ENCODE peak calls at places on chromosome 14, in nine cellular contexts. One of them, this sample, is unnamed.

GRCh38 chr14:64540208-64541202 is at the start of gene HSPA2:
- DNase-seq in HCT116: peak; percentile 94
- DNase-seq in SHP77: peak; percentile 96
- DNase-seq in GOT3: peak; percentile 88
- DNase-seq in NCI-H1694: peak; percentile 98
- DNase-seq in HFFc6: peak; percentile 99
- DNase-seq in T47D: peak; percentile 100
- DNase-seq in dermis blood vessel endothelial cell: peak; percentile 99
- DNase-seq in HCEC 1CT: peak; percentile 97
- DNase-seq in this sample: peak; percentile 98

GRCh38 chr14:70086685-70087379 is 101.9 kb downstream of the SLC8A3 start:
- DNase-seq in HFFc6: peak; percentile 7
- DNase-seq in T47D: peak; percentile 66
- DNase-seq in NCI-H1694: peak; percentile 81
- DNase-seq in SHP77: no peak
- DNase-seq in HCT116: peak; percentile 23
- DNase-seq in GOT3: no peak
- DNase-seq in HCEC 1CT: peak; percentile 39
- DNase-seq in dermis blood vessel endothelial cell: peak; percentile 66
- DNase-seq in this sample: peak; percentile 40

GRCh38 chr14:105446971-105447370 is 27.3 kb downstream of the MTA1 start:
- DNase-seq in GOT3: no peak
- DNase-seq in NCI-H1694: no peak
- DNase-seq in HFFc6: no peak
- DNase-seq in HCEC 1CT: no peak
- DNase-seq in T47D: no peak
- DNase-seq in SHP77: no peak
- DNase-seq in dermis blood vessel endothelial cell: no peak
- DNase-seq in HCT116: no peak
- DNase-seq in this sample: no peak

GRCh38 chr14:81990312-81990761 is 456.7 kb upstream of the SEL1L start:
- DNase-seq in T47D: peak; percentile 82
- DNase-seq in SHP77: peak; percentile 41
- DNase-seq in HCT116: peak; percentile 18
- DNase-seq in NCI-H1694: peak; percentile 84
- DNase-seq in HCEC 1CT: peak; percentile 30
- DNase-seq in HFFc6: peak; percentile 22
- DNase-seq in GOT3: no peak
- DNase-seq in dermis blood vessel endothelial cell: peak; percentile 77
- DNase-seq in this sample: peak; percentile 47

GRCh38 chr14:65403231-65403630 is 9.3 kb upstream of the FUT8 start:
- DNase-seq in SHP77: no peak
- DNase-seq in GOT3: no peak
- DNase-seq in T47D: no peak
- DNase-seq in dermis blood vessel endothelial cell: no peak
- DNase-seq in HFFc6: peak; percentile 67
- DNase-seq in HCT116: no peak
- DNase-seq in HCEC 1CT: peak; percentile 72
- DNase-seq in NCI-H1694: no peak
- DNase-seq in this sample: no peak

GRCh38 chr14:102622262-102622885 is 29.9 kb downstream of the RCOR1 start:
- DNase-seq in GOT3: no peak
- DNase-seq in HCT116: no peak
- DNase-seq in dermis blood vessel endothelial cell: peak; percentile 31
- DNase-seq in HCEC 1CT: no peak
- DNase-seq in SHP77: no peak
- DNase-seq in NCI-H1694: no peak
- DNase-seq in T47D: no peak
- DNase-seq in HFFc6: no peak
- DNase-seq in this sample: no peak

GRCh38 chr14:34874386-34875030 is 652 bp downstream of the BAZ1A start:
- DNase-seq in HCEC 1CT: peak; percentile 57
- DNase-seq in SHP77: peak; percentile 54
- DNase-seq in T47D: peak; percentile 63
- DNase-seq in GOT3: no peak
- DNase-seq in HFFc6: peak; percentile 31
- DNase-seq in HCT116: no peak
- DNase-seq in dermis blood vessel endothelial cell: peak; percentile 65
- DNase-seq in NCI-H1694: peak; percentile 32
- DNase-seq in this sample: peak; percentile 31

GRCh38 chr14:51442513-51443175 is 202.6 kb downstream of the TMX1 start:
- DNase-seq in T47D: no peak
- DNase-seq in HCT116: no peak
- DNase-seq in SHP77: no peak
- DNase-seq in HFFc6: peak; percentile 94
- DNase-seq in NCI-H1694: no peak
- DNase-seq in GOT3: no peak
- DNase-seq in dermis blood vessel endothelial cell: peak; percentile 72
- DNase-seq in HCEC 1CT: peak; percentile 97
- DNase-seq in this sample: peak; percentile 93

GRCh38 chr14:102672410-102672960 is 80.0 kb downstream of the RCOR1 start:
- DNase-seq in HFFc6: no peak
- DNase-seq in SHP77: no peak
- DNase-seq in dermis blood vessel endothelial cell: no peak
- DNase-seq in T47D: no peak
- DNase-seq in GOT3: no peak
- DNase-seq in HCEC 1CT: no peak
- DNase-seq in HCT116: no peak
- DNase-seq in NCI-H1694: no peak
- DNase-seq in this sample: no peak

GRCh38 chr14:95961481-95961880 is 77.7 kb upstream of the C14orf132 start:
- DNase-seq in T47D: no peak
- DNase-seq in HCEC 1CT: no peak
- DNase-seq in SHP77: no peak
- DNase-seq in dermis blood vessel endothelial cell: no peak
- DNase-seq in HCT116: no peak
- DNase-seq in HFFc6: no peak
- DNase-seq in GOT3: no peak
- DNase-seq in NCI-H1694: no peak
- DNase-seq in this sample: no peak

GRCh38 chr14:105139831-105140239 is 28.7 kb downstream of the JAG2 start:
- DNase-seq in HCEC 1CT: no peak
- DNase-seq in HCT116: no peak
- DNase-seq in HFFc6: no peak
- DNase-seq in NCI-H1694: no peak
- DNase-seq in T47D: no peak
- DNase-seq in SHP77: no peak
- DNase-seq in dermis blood vessel endothelial cell: no peak
- DNase-seq in GOT3: no peak
- DNase-seq in this sample: no peak

GRCh38 chr14:60656755-60657608 is 7.7 kb upstream of the SIX1 start:
- DNase-seq in SHP77: peak; percentile 29
- DNase-seq in T47D: peak; percentile 77
- DNase-seq in GOT3: peak; percentile 10
- DNase-seq in dermis blood vessel endothelial cell: peak; percentile 73
- DNase-seq in HCEC 1CT: peak; percentile 70
- DNase-seq in HCT116: no peak
- DNase-seq in NCI-H1694: no peak
- DNase-seq in HFFc6: peak; percentile 44
- DNase-seq in this sample: peak; percentile 67

GRCh38 chr14:21084988-21085853 is 13.2 kb downstream of the ZNF219 start:
- DNase-seq in dermis blood vessel endothelial cell: no peak
- DNase-seq in NCI-H1694: no peak
- DNase-seq in HCT116: no peak
- DNase-seq in SHP77: no peak
- DNase-seq in HFFc6: peak; percentile 77
- DNase-seq in T47D: no peak
- DNase-seq in GOT3: no peak
- DNase-seq in HCEC 1CT: no peak
- DNase-seq in this sample: peak; percentile 86

GRCh38 chr14:92581966-92582566 is 68.5 kb downstream of the RIN3 start:
- DNase-seq in dermis blood vessel endothelial cell: no peak
- DNase-seq in NCI-H1694: no peak
- DNase-seq in HCEC 1CT: no peak
- DNase-seq in T47D: no peak
- DNase-seq in SHP77: no peak
- DNase-seq in GOT3: no peak
- DNase-seq in HFFc6: no peak
- DNase-seq in HCT116: no peak
- DNase-seq in this sample: no peak

GRCh38 chr14:37081220-37081619 is 91.2 kb downstream of the SLC25A21 start:
- DNase-seq in GOT3: no peak
- DNase-seq in T47D: no peak
- DNase-seq in dermis blood vessel endothelial cell: no peak
- DNase-seq in SHP77: no peak
- DNase-seq in HFFc6: no peak
- DNase-seq in HCEC 1CT: peak; percentile 19
- DNase-seq in NCI-H1694: no peak
- DNase-seq in HCT116: peak; percentile 93
- DNase-seq in this sample: peak; percentile 6

GRCh38 chr14:85867450-85867849 is 337.5 kb downstream of the FLRT2 start:
- DNase-seq in SHP77: no peak
- DNase-seq in NCI-H1694: no peak
- DNase-seq in HFFc6: no peak
- DNase-seq in HCT116: no peak
- DNase-seq in GOT3: no peak
- DNase-seq in dermis blood vessel endothelial cell: no peak
- DNase-seq in HCEC 1CT: peak; percentile 1
- DNase-seq in T47D: peak; percentile 63
- DNase-seq in this sample: no peak

GRCh38 chr14:62532186-62532585 is 513.1 kb downstream of the KCNH5 start:
- DNase-seq in GOT3: no peak
- DNase-seq in HCEC 1CT: peak; percentile 12
- DNase-seq in dermis blood vessel endothelial cell: no peak
- DNase-seq in SHP77: no peak
- DNase-seq in HCT116: no peak
- DNase-seq in HFFc6: no peak
- DNase-seq in NCI-H1694: no peak
- DNase-seq in T47D: no peak
- DNase-seq in this sample: no peak

GRCh38 chr14:99511421-99512109 is 30.4 kb downstream of the CCNK start:
- DNase-seq in dermis blood vessel endothelial cell: no peak
- DNase-seq in NCI-H1694: no peak
- DNase-seq in HFFc6: no peak
- DNase-seq in HCT116: no peak
- DNase-seq in HCEC 1CT: no peak
- DNase-seq in GOT3: no peak
- DNase-seq in T47D: no peak
- DNase-seq in SHP77: no peak
- DNase-seq in this sample: no peak

GRCh38 chr14:54591461-54592245 is 24.7 kb downstream of the SAMD4A start:
- DNase-seq in HFFc6: no peak
- DNase-seq in NCI-H1694: no peak
- DNase-seq in SHP77: no peak
- DNase-seq in HCEC 1CT: no peak
- DNase-seq in dermis blood vessel endothelial cell: peak; percentile 31
- DNase-seq in GOT3: no peak
- DNase-seq in T47D: no peak
- DNase-seq in HCT116: no peak
- DNase-seq in this sample: no peak

GRCh38 chr14:26598081-26598671 is 343 bp upstream of the NOVA1 start:
- DNase-seq in dermis blood vessel endothelial cell: peak; percentile 20
- DNase-seq in GOT3: peak; percentile 41
- DNase-seq in HCT116: no peak
- DNase-seq in T47D: peak; percentile 73
- DNase-seq in HFFc6: no peak
- DNase-seq in NCI-H1694: peak; percentile 89
- DNase-seq in HCEC 1CT: peak; percentile 86
- DNase-seq in SHP77: peak; percentile 98
- DNase-seq in this sample: peak; percentile 85

GRCh38 chr14:94819531-94819930 is 49.6 kb upstream of the GSC start:
- DNase-seq in T47D: no peak
- DNase-seq in GOT3: no peak
- DNase-seq in NCI-H1694: no peak
- DNase-seq in HCT116: no peak
- DNase-seq in HCEC 1CT: no peak
- DNase-seq in dermis blood vessel endothelial cell: no peak
- DNase-seq in HFFc6: no peak
- DNase-seq in SHP77: no peak
- DNase-seq in this sample: no peak

GRCh38 chr14:55454264-55455151 is 14.1 kb upstream of the TBPL2 start:
- DNase-seq in dermis blood vessel endothelial cell: peak; percentile 93
- DNase-seq in HFFc6: peak; percentile 45
- DNase-seq in HCT116: peak; percentile 83
- DNase-seq in SHP77: peak; percentile 62
- DNase-seq in T47D: no peak
- DNase-seq in HCEC 1CT: peak; percentile 45
- DNase-seq in NCI-H1694: peak; percentile 91
- DNase-seq in GOT3: no peak
- DNase-seq in this sample: peak; percentile 59

GRCh38 chr14:77052281-77053044 is 24.0 kb upstream of the IRF2BPL start:
- DNase-seq in HCEC 1CT: no peak
- DNase-seq in T47D: no peak
- DNase-seq in dermis blood vessel endothelial cell: no peak
- DNase-seq in GOT3: no peak
- DNase-seq in NCI-H1694: peak; percentile 30
- DNase-seq in SHP77: no peak
- DNase-seq in HFFc6: no peak
- DNase-seq in HCT116: no peak
- DNase-seq in this sample: no peak

GRCh38 chr14:61656341-61656740 is 39.0 kb upstream of the HIF1A start:
- DNase-seq in T47D: peak; percentile 18
- DNase-seq in HCT116: no peak
- DNase-seq in SHP77: no peak
- DNase-seq in HCEC 1CT: no peak
- DNase-seq in GOT3: no peak
- DNase-seq in HFFc6: no peak
- DNase-seq in NCI-H1694: no peak
- DNase-seq in dermis blood vessel endothelial cell: no peak
- DNase-seq in this sample: no peak

GRCh38 chr14:68653754-68654153 is 139.1 kb downstream of the ZFP36L1 start:
- DNase-seq in HCEC 1CT: no peak
- DNase-seq in SHP77: no peak
- DNase-seq in T47D: no peak
- DNase-seq in HFFc6: no peak
- DNase-seq in HCT116: no peak
- DNase-seq in dermis blood vessel endothelial cell: no peak
- DNase-seq in GOT3: no peak
- DNase-seq in NCI-H1694: no peak
- DNase-seq in this sample: no peak

This sample was measured in ACHN.